ENCODE peak calls at places on chromosome 5, in four cellular contexts. V is IMR-90, P is fibroblast of lung, O is mammary epithelial cell. S is an unnamed sample.

GRCh38 chr5:56457887-56458451 is 224.8 kb upstream of the ANKRD55 start:
- DNase-seq in V (peak; percentile 78), P (peak; percentile 42), O (no peak), S (no peak)

GRCh38 chr5:33612386-33612785 is 171.6 kb downstream of the TARS1 start:
- DNase-seq in P (peak; percentile 20), V (peak; percentile 79), O (peak; percentile 38), S (no peak)

GRCh38 chr5:79793722-79794121 is 104.1 kb downstream of the CMYA5 start:
- DNase-seq in P (no peak), O (no peak), V (no peak), S (no peak)

GRCh38 chr5:137995747-137996123 is 37.1 kb downstream of the FAM13B start:
- DNase-seq in P (no peak), O (no peak), V (no peak), S (no peak)

GRCh38 chr5:138661991-138662434 is 86.8 kb upstream of the HSPA9 start:
- DNase-seq in V (no peak), P (no peak), O (no peak), S (no peak)

GRCh38 chr5:167582916-167583315 is 708.5 kb upstream of the WWC1 start:
- DNase-seq in P (peak; percentile 40), V (peak; percentile 26), O (no peak), S (no peak)

GRCh38 chr5:28012538-28012937 is 974.2 kb upstream of the CDH9 start:
- DNase-seq in V (no peak), O (no peak), P (no peak), S (no peak)

GRCh38 chr5:39370555-39371366 is 6.5 kb upstream of the C9 start:
- DNase-seq in V (no peak), P (no peak), O (no peak), S (no peak)

GRCh38 chr5:131104169-131104775 is 60.8 kb downstream of the HINT1 start:
- DNase-seq in O (peak; percentile 59), P (no peak), V (no peak), S (no peak)

GRCh38 chr5:154885438-154885837 is 27.0 kb downstream of the CNOT8 start:
- DNase-seq in P (no peak), O (no peak), V (no peak), S (no peak)

GRCh38 chr5:35417040-35417439 is 186.8 kb upstream of the PRLR start:
- DNase-seq in P (no peak), V (no peak), O (no peak), S (no peak)

GRCh38 chr5:91288517-91288916 is 94.6 kb downstream of the ARRDC3 start:
- DNase-seq in P (no peak), O (no peak), V (no peak), S (no peak)

GRCh38 chr5:36944607-36945225 is 68.1 kb downstream of the NIPBL start:
- DNase-seq in V (peak; percentile 76), P (peak; percentile 84), O (peak; percentile 39), S (peak; percentile 8)

GRCh38 chr5:96256795-96257470 is 176.1 kb downstream of the PCSK1 start:
- DNase-seq in V (peak; percentile 96), P (peak; percentile 81), O (peak; percentile 20), S (no peak)

GRCh38 chr5:55030220-55030619 is 6.2 kb downstream of the GZMK start:
- DNase-seq in V (no peak), O (no peak), P (no peak), S (no peak)

DNA sequence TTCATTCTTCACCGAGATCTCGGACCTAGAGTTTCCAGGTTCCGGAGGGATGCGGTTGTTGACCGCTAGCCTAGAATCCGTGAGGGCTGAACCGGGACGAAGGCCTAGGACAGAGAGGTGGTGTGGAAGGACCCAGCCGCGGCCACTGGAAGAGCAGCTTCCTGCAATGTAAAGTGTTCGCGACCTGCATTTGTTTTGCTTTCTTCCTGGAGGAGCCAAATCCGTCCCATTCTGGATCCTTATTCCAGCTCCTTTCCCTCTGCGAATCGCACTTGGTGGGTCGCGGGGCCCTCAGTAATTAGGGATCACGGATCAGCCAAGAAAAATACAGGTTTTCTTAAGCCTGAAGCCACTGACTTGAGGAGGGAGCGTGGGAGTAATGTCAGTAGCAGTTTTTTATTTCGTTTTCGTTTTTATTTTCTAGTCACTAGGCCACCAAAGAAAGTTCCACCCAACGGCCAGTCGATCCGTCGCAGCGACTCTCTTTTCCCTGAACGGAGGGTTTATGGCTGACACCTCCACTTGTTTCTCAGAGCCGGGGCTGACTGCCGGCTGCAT is 48.6 kb downstream of the ANXA2R start:
- DNase-seq in P (peak; percentile 49), O (no peak), V (peak; percentile 24), S (no peak)
- TF ChIP-seq CTCF in P (no peak), O (no peak), V (no peak), S (no peak)

GRCh38 chr5:150612405-150612804 is 28.1 kb upstream of the SYNPO start:
- DNase-seq in O (no peak), P (no peak), V (no peak), S (no peak)
- H3K27ac ChIP-seq in O (no peak overlapping the region), P (no peak overlapping the region), V (no peak overlapping the region), S (no peak overlapping the region)

GRCh38 chr5:59765446-59765845 is 128.1 kb downstream of the PDE4D start:
- DNase-seq in P (no peak), V (no peak), O (no peak), S (no peak)
- TF ChIP-seq CTCF in P (no peak), V (no peak), O (no peak), S (no peak)

DNA sequence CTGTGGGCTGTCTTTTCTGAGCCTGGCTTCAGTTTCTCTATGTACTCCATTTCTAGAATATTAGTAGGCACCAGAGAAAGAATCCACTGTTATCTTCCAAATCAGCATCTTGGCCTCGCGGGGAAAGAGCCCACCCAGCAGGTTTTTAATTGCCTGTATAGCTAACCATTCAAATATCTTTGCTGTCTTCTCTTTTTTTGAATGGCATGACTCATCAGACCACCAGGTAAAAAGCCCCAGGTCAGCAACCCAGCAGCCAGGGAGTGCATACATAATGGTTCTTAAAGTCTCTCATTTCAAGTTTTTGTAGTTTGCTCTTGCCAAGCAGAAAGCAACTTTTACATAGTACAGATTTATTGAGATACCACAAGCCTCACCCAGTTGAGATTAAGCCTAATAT is 50.7 kb downstream of the TMEM167A start:
- DNase-seq in V (no peak), P (no peak), O (no peak), S (no peak)
- H3K27ac ChIP-seq in V (no peak overlapping the region), P (no peak overlapping the region), O (no peak overlapping the region), S (no peak overlapping the region)

GRCh38 chr5:68246802-68247201 is 31.2 kb downstream of the PIK3R1 start:
- DNase-seq in O (no peak), P (no peak), V (no peak), S (no peak)
- TF ChIP-seq CTCF in O (peak; percentile 13), P (no peak), V (no peak), S (no peak)

GRCh38 chr5:179314606-179315355 is 30.5 kb downstream of the ADAMTS2 start:
- DNase-seq in P (no peak), O (no peak), V (no peak), S (no peak)
- H3K27ac ChIP-seq in P (peak overlapping the region; percentile 91), O (no peak overlapping the region), V (peak overlapping the region; percentile 66), S (no peak overlapping the region)

GRCh38 chr5:100623719-100624118 is 88.5 kb downstream of the FAM174A start:
- DNase-seq in P (peak; percentile 66), V (peak; percentile 25), O (peak; percentile 24), S (peak; percentile 42)
- TF ChIP-seq CTCF in P (peak; percentile 30), V (peak; percentile 45), O (peak; percentile 44), S (peak; percentile 63)

GRCh38 chr5:133230823-133231578 is 179.2 kb downstream of the HSPA4 start:
- DNase-seq in V (no peak), P (no peak), O (peak; percentile 23), S (no peak)

GRCh38 chr5:133227897-133228296 is 176.1 kb downstream of the HSPA4 start:
- DNase-seq in V (no peak), O (no peak), P (no peak), S (no peak)

GRCh38 chr5:133232011-133232410 is 180.2 kb downstream of the HSPA4 start:
- DNase-seq in O (no peak), P (no peak), V (no peak), S (no peak)

GRCh38 chr5:133228316-133228715 is 176.5 kb downstream of the HSPA4 start:
- DNase-seq in V (no peak), O (peak; percentile 96), P (no peak), S (peak; percentile 93)

DNA sequence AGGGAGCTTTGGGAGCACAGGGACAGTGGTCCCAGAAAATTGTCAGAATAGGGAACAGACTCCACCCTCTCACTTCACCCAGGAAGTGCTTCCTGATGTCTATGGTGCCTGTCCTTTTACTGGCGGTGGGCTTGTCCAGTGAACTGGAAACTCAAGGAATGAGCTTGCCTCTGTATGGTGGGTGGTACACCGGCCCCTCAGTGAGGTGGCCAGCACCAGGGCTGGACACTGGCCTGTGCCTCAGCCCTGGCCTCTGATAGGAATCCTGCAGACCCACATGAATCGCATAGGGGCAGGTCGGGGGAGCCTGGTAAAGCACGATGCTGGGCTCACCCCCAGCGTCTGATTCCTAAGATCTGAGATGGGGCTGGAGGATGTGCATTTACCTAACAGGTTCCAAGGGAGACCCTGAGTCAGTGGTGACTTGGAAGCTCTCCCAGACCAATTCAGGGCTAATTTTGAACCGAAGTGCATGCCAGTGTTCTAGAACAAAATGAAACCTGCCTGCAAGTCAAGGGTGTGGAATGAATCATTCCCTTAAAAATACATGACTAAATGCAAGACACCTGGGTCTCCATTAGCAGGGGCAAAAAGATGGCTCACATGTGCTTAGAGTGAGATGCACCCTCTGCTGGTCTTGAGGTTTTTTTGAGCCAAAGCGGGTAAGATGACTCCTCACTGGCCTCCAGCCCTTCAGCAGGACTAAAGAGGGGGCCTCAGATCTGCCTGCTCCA is 178.3 kb downstream of the HSPA4 start:
- DNase-seq in O (peak; percentile 96), P (no peak), V (peak; percentile 18), S (peak; percentile 95)
- H3K27ac ChIP-seq in O (peak overlapping the region; percentile 94), P (no peak overlapping the region), V (no peak overlapping the region), S (peak overlapping the region; percentile 99)

GRCh38 chr5:147373328-147373727 is 136.5 kb downstream of the DPYSL3 start:
- DNase-seq in P (no peak), O (no peak), V (no peak), S (no peak)

GRCh38 chr5:147371290-147371689 is 136.5 kb downstream of the STK32A start:
- DNase-seq in O (no peak), V (no peak), P (no peak), S (no peak)

GRCh38 chr5:147369742-147370374 is 135.0 kb downstream of the STK32A start:
- DNase-seq in P (peak; percentile 30), V (peak; percentile 20), O (no peak), S (peak; percentile 40)
- TF ChIP-seq CTCF in P (peak; percentile 10), V (peak; percentile 68), O (peak; percentile 63), S (peak; percentile 94)

DNA sequence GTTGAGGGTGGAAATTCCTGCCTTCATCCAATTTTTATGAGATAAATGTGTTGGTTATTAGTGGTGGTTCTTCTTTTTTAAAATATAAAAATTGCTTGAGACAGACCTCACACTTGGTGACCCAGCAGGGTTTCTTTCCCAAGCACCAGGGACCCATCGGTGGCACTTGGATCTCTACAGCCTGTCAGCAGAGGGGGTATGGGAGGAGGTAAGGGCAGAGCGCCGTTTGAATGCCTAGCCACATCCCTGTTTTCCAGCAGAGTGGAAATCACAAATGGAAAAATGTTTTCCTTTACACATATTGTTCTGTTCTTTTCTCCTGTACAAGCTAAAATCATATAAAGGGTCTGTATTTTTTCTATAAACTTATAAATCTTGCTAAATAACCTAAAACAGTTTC is 248.0 kb downstream of the NR3C1 start:
- DNase-seq in V (no peak), P (no peak), O (no peak), S (no peak)
- H3K27ac ChIP-seq in V (peak overlapping the region; percentile 92), P (peak overlapping the region; percentile 58), O (peak overlapping the region; percentile 44), S (peak overlapping the region; percentile 74)